ENCODE peak calls at places on chromosomes 13 and 19, in five cellular contexts. X is neural progenitor cell, L is keratinocyte, K is PC-3, Q is mammary epithelial cell. F is an unnamed sample.
A peak's percentile ranks its signal among the peaks of the same experiment; 100 is the strongest.

GRCh38 chr13:112619730-112620639 is 32.0 kb upstream of the TUBGCP3 start:
- DNase-seq in X (peak; percentile 93), L (no peak), K (no peak), Q (peak; percentile 21), F (peak; percentile 22)

GRCh38 chr13:89490661-89491060 is 1819.5 kb downstream of the SLITRK5 start:
- DNase-seq in X (no peak), L (no peak), K (no peak), Q (no peak), F (peak; percentile 10)

GRCh38 chr19:7552781-7553180 is 17.3 kb downstream of the PNPLA6 start:
- DNase-seq in X (no peak), L (no peak), K (no peak), Q (no peak), F (no peak)

GRCh38 chr19:47609885-47610545 is 1.1 kb downstream of the BICRA start:
- DNase-seq in X (peak; percentile 84), L (no peak), K (peak; percentile 15), Q (peak; percentile 30), F (peak; percentile 36)

GRCh38 chr13:100673831-100674362 is 698 bp downstream of the TMTC4 start:
- DNase-seq in X (no peak), L (no peak), K (peak; percentile 70), Q (peak; percentile 69), F (peak; percentile 89)

GRCh38 chr13:40252241-40252640 is 414.2 kb downstream of the FOXO1 start:
- DNase-seq in X (no peak), L (no peak), K (no peak), Q (no peak), F (no peak)

GRCh38 chr13:30341815-30342570 is 34.6 kb upstream of the KATNAL1 start:
- DNase-seq in X (no peak), L (peak; percentile 44), K (peak; percentile 90), Q (peak; percentile 89), F (peak; percentile 96)

GRCh38 chr19:53915000-53915399 is 5.9 kb downstream of the CACNG7 start:
- DNase-seq in X (peak; percentile 20), L (no peak), K (no peak), Q (no peak), F (no peak)

GRCh38 chr19:7400815-7401214 is 52.1 kb downstream of the ARHGEF18 start:
- DNase-seq in X (no peak), L (no peak), K (no peak), Q (no peak), F (no peak)

GRCh38 chr13:21124853-21125252 is 51.5 kb downstream of the SKA3 start:
- DNase-seq in X (peak; percentile 63), L (no peak), K (peak; percentile 78), Q (no peak), F (peak; percentile 59)

GRCh38 chr19:30648321-30648720 is 276.1 kb downstream of the ZNF536 start:
- DNase-seq in X (no peak), L (no peak), K (no peak), Q (no peak), F (no peak)

GRCh38 chr19:10718205-10719196 is 622 bp downstream of the DNM2 start:
- DNase-seq in X (peak; percentile 71), L (no peak), K (peak; percentile 52), Q (peak; percentile 31), F (peak; percentile 16)

GRCh38 chr19:10388957-10389356 is 8.6 kb upstream of the TYK2 start:
- DNase-seq in X (peak; percentile 87), L (no peak), K (peak; percentile 94), Q (peak; percentile 55), F (peak; percentile 78)

GRCh38 chr19:54556194-54556593 is 17.4 kb upstream of the LILRA2 start:
- DNase-seq in X (no peak), L (no peak), K (no peak), Q (no peak), F (no peak)

GRCh38 chr19:55635334-55635717 is 5.5 kb upstream of the ZNF580 start:
- DNase-seq in X (no peak), L (no peak), K (no peak), Q (no peak), F (no peak)

GRCh38 chr19:55636723-55637122 is 4.1 kb upstream of the ZNF580 start:
- DNase-seq in X (no peak), L (no peak), K (no peak), Q (no peak), F (no peak)

GRCh38 chr19:55632463-55632834 is 8.1 kb upstream of the ZNF784 start:
- DNase-seq in X (peak; percentile 97), L (peak; percentile 98), K (peak; percentile 99), Q (peak; percentile 84), F (peak; percentile 90)

GRCh38 chr19:55635856-55636440 is 4.9 kb upstream of the ZNF580 start:
- DNase-seq in X (no peak), L (no peak), K (no peak), Q (no peak), F (no peak)

DNA sequence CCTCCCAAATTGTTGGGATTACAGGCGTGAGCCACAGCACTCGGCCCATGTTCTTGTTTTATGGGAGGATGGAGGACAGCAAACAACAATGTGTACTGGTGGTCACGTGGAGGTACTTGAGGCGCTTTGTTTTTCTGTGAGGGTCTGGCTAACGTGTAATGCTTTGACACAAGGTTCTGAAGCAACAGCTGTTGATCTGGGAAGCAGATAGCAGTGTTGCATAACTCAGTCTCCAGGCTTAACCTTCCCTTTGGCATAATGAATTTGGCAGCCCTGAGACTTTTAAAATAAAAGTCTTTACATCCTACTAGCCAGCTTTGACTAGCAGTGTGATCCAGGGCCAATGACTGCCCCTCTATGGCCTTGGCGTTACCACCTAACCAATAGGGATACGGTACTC is 6.9 kb upstream of the ZNF580 start:
- DNase-seq in X (no peak), L (no peak), K (no peak), Q (no peak), F (no peak)
- H2AFZ ChIP-seq in X (no peak overlapping the region), L (peak overlapping the region; percentile 49), K (peak overlapping the region; percentile 81), Q (peak overlapping the region; percentile 56), F (no peak overlapping the region)

GRCh38 chr13:98492335-98493034 is 84.4 kb downstream of the STK24 start:
- DNase-seq in X (peak; percentile 67), L (no peak), K (no peak), Q (no peak), F (no peak)
- H4K20me1 ChIP-seq in X (peaks cover 94% of the 10 kb centered on the region), L (peaks cover 4% of the 10 kb centered on the region), K (no peaks in the 10 kb centered on the region), Q (peaks cover 7% of the 10 kb centered on the region), F (no peaks in the 10 kb centered on the region)

GRCh38 chr13:109412232-109412935 is 374.0 kb downstream of the IRS2 start:
- DNase-seq in X (peak; percentile 77), L (no peak), K (peak; percentile 39), Q (no peak), F (peak; percentile 76)
- H3K4me1 ChIP-seq in X (peaks cover 11% of the 10 kb centered on the region), L (no peaks in the 10 kb centered on the region), K (peaks cover 4% of the 10 kb centered on the region), Q (no peaks in the 10 kb centered on the region), F (no peaks in the 10 kb centered on the region)

DNA sequence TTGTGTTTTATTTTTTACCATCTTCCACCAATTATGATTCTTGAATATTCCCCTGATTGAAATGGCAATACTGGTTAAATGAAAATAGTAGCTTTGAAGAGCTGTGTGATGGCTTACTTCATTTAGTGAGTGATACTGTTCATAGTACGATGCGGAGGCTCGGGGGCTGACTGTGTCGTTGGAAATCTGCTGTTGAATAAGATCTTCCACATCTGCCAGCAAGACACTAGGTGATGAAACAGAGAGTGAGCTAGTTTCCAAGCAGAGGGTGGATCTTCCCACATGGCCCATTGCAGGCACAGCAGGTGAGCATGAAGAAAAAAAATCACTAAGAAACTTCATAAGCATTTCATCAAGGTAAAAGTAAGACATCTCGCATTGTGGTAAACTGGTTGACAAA is 22.5 kb downstream of the CPB2 start:
- DNase-seq in X (no peak), L (no peak), K (no peak), Q (no peak), F (no peak)
- H2AFZ ChIP-seq in X (no peak overlapping the region), L (no peak overlapping the region), K (no peak overlapping the region), Q (no peak overlapping the region), F (no peak overlapping the region)

DNA sequence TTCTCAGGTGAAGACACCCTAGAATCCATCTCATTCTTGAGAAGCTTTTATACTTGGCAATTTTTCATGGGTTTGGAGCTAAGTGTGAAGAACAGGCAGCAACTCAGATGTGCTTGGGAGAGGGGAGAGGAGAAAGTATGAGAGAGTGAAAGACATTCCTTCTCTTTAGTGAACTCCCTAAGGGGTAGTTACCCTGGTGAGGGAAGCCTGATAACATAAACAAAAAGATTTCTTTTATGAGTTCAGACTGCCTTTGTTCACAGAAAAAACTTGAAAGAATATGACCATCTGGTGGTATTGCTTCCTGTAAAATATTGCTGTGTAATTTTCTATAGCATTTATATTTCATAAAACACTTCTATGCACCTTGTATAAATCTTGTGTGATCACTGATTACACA is at the start of gene STOML3:
- DNase-seq in X (peak; percentile 11), L (no peak), K (no peak), Q (no peak), F (no peak)
- H4K20me1 ChIP-seq in X (no peaks in the 10 kb centered on the region), L (no peaks in the 10 kb centered on the region), K (no peaks in the 10 kb centered on the region), Q (no peaks in the 10 kb centered on the region), F (no peaks in the 10 kb centered on the region)

GRCh38 chr19:6065685-6066365 is 44.5 kb downstream of the RFX2 start:
- DNase-seq in X (no peak), L (no peak), K (peak; percentile 76), Q (no peak), F (no peak)
- H3K4me1 ChIP-seq in X (peaks cover 14% of the 10 kb centered on the region), L (peaks cover 66% of the 10 kb centered on the region), K (peaks cover 51% of the 10 kb centered on the region), Q (peaks cover 55% of the 10 kb centered on the region), F (peaks cover 19% of the 10 kb centered on the region)

F was measured in fibroblast of lung.